ENCODE peak calls at places on chromosomes 1 and 21, in six cellular contexts. K, E, N, R, P and L are unnamed samples.

GRCh38 chr21:36030581-36031189 is 29.6 kb downstream of the SETD4 start:
- DNase-seq in P (no peak), K (peak; percentile 47), R (peak; percentile 11), E (no peak), N (no peak), L (no peak)

GRCh38 chr1:37549341-37549740 is 4.8 kb downstream of the SNIP1 start:
- DNase-seq in K (peak; percentile 45), R (no peak), N (no peak), P (no peak), E (no peak), L (no peak)

GRCh38 chr1:24769656-24770651 is 24.7 kb downstream of the CLIC4 start:
- DNase-seq in R (peak; percentile 79), N (no peak), K (peak; percentile 93), E (peak; percentile 63), P (no peak), L (no peak)

GRCh38 chr21:34790834-34791233 is 122.0 kb downstream of the CLIC6 start:
- DNase-seq in R (peak; percentile 43), K (no peak), E (no peak), P (peak; percentile 34), N (no peak), L (no peak)

GRCh38 chr1:7294636-7295035 is 476.5 kb upstream of the VAMP3 start:
- DNase-seq in P (no peak), E (no peak), K (no peak), N (no peak), R (no peak), L (no peak)

GRCh38 chr1:108572182-108572581 is 12.3 kb downstream of the EEIG2 start:
- DNase-seq in N (no peak), R (no peak), P (no peak), K (no peak), E (no peak), L (no peak)

GRCh38 chr1:111738436-111739221 is 566 bp downstream of the INKA2 start:
- DNase-seq in R (peak; percentile 67), K (peak; percentile 80), N (peak; percentile 81), E (peak; percentile 66), P (peak; percentile 83), L (peak; percentile 54)

GRCh38 chr1:37498872-37499617 is 15.5 kb downstream of the MEAF6 start:
- DNase-seq in P (peak; percentile 53), K (peak; percentile 79), N (no peak), R (peak; percentile 98), E (peak; percentile 78), L (no peak)

GRCh38 chr1:212062832-212063438 is 27.4 kb downstream of the DTL start:
- DNase-seq in N (peak; percentile 40), P (peak; percentile 46), R (peak; percentile 73), E (no peak), K (peak; percentile 78), L (peak; percentile 45)

GRCh38 chr1:178543291-178543609 is 30.3 kb downstream of the TEX35 start:
- DNase-seq in R (no peak), K (peak; percentile 73), P (no peak), E (peak; percentile 63), N (no peak), L (peak; percentile 50)

GRCh38 chr1:159261726-159262494 is 40.2 kb upstream of the FCER1A start:
- DNase-seq in K (no peak), P (no peak), E (no peak), R (no peak), N (no peak), L (no peak)

GRCh38 chr1:62176597-62177312 is 17.9 kb upstream of the L1TD1 start:
- DNase-seq in N (no peak), R (no peak), K (no peak), E (no peak), P (no peak), L (no peak)

GRCh38 chr21:44871576-44872265 is 1.8 kb downstream of the PTTG1IP start:
- DNase-seq in K (peak; percentile 94), R (peak; percentile 94), P (no peak), N (no peak), E (peak; percentile 78), L (no peak)

GRCh38 chr1:212040629-212041028 is 5.1 kb downstream of the DTL start:
- DNase-seq in K (no peak), P (no peak), R (peak; percentile 70), N (no peak), E (no peak), L (peak; percentile 79)

GRCh38 chr1:208190784-208191183 is 53.4 kb downstream of the PLXNA2 start:
- DNase-seq in K (no peak), E (no peak), R (no peak), P (no peak), N (no peak), L (no peak)

GRCh38 chr1:115865704-115866380 is 24.9 kb upstream of the NHLH2 start:
- DNase-seq in P (no peak), N (no peak), R (no peak), K (peak; percentile 12), E (no peak), L (no peak)

GRCh38 chr1:94417702-94417961 is 557 bp upstream of the ABCD3 start:
- DNase-seq in K (no peak), P (no peak), E (no peak), R (no peak), N (no peak), L (no peak)

GRCh38 chr1:24555591-24556413 is at the start of gene NCMAP:
- DNase-seq in P (no peak), K (peak; percentile 18), N (peak; percentile 41), R (peak; percentile 40), E (no peak), L (peak; percentile 32)

GRCh38 chr1:201648066-201648910 is 109.4 kb downstream of the NAV1 start:
- DNase-seq in K (peak; percentile 84), N (peak; percentile 79), R (peak; percentile 27), E (peak; percentile 8), P (peak; percentile 87), L (no peak)

DNA sequence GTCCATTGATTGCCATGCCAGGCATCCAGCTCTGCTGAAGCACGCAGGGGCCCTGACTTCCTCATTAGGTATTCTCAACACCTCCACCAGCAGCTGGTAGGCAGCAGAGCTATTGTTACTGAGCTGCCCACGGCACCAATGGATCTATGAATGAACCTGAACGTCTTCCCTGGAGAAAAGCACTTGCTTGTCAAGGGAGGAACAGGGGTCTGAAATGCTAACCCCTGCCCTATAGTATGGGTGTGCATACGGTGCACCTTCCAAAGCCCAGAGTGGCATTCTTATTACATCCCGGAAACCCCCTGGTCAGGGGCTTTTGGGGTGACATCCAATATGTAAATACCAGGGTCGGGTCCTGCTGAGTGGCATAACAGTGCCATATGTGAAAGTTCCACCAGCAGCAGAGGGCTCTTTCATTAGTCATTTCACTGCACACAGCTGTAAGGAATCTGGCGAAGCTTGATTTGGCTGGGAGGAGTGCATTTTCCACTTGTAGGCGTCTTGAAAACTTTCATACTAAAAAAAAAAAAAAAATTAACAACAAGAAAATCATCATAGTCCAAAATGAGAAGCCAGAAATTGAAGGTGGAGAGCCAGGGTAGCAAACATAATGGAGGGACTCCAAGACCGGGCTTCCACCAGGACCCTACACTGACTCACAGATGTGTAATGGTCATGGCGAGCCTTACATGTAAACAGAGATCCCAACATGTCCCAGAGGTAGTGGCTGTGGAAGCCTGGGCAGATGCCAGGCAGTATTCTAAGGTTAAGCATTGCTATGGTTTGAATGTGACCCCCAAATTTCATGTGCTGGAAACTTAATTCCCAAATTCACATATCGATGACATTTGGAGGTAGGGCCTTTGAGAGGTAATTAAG is 58.8 kb upstream of the PRDX6 start:
- DNase-seq in K (peak; percentile 80), R (peak; percentile 56), P (no peak), E (no peak), N (no peak), L (no peak)
- H3K27ac ChIP-seq in K (peak overlapping the region; percentile 1), R (no peak overlapping the region), P (no peak overlapping the region), E (no peak overlapping the region), N (no peak overlapping the region), L (no peak overlapping the region)

DNA sequence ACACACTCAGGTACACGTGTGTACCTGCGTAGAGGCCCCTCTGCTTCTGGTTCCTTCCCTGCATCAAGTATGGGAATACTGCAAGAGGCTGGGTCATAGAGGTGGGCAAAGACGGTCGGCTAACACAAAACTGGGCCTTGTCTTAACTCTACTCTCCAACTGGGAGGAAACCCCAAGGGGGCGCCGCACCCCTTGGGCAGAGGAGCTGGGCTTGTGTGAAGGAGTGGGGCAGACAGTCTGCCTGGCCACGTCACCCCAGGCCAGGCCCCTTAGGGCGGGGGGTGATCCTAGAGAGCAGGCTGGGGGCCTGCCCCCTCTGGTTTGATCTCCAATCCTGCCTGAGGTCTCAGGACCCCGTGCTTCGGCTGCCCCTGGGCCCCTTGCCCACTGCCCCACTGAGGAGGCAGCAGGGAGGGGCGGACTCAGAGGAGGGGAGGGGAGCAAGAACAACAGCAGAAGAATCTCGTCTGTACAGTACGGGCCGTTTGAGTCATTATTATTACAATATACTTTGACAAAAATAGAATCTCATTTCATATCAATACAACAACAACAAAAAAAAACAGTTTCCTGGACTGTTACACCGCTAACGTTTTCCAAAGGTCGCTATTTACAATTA is 34.7 kb downstream of the MEF2D start:
- DNase-seq in R (no peak), P (peak; percentile 31), E (peak; percentile 18), N (peak; percentile 60), K (peak; percentile 52), L (no peak)
- H3F3A ChIP-seq in R (no peaks in the 10 kb centered on the region), P (peaks cover 14% of the 10 kb centered on the region), E (peaks cover 20% of the 10 kb centered on the region), N (no peaks in the 10 kb centered on the region), K (peaks cover 39% of the 10 kb centered on the region), L (peaks cover 25% of the 10 kb centered on the region)

GRCh38 chr21:37057614-37058013 is 15.3 kb downstream of the PIGP start:
- DNase-seq in P (no peak), K (no peak), N (peak; percentile 82), R (no peak), E (no peak), L (no peak)

GRCh38 chr21:37062592-37062933 is 10.3 kb downstream of the PIGP start:
- DNase-seq in K (no peak), P (no peak), E (no peak), N (no peak), R (no peak), L (no peak)

GRCh38 chr21:37061926-37062591 is 10.8 kb downstream of the PIGP start:
- DNase-seq in E (no peak), K (peak; percentile 28), N (no peak), P (no peak), R (no peak), L (no peak)

GRCh38 chr21:37059181-37059580 is 13.7 kb downstream of the PIGP start:
- DNase-seq in K (no peak), N (no peak), R (no peak), P (no peak), E (no peak), L (no peak)

GRCh38 chr21:37060296-37060695 is 12.6 kb downstream of the PIGP start:
- DNase-seq in K (peak; percentile 98), P (peak; percentile 45), E (peak; percentile 84), N (peak; percentile 76), R (peak; percentile 97), L (no peak)
- H3K27ac ChIP-seq in K (peak overlapping the region; percentile 89), P (peak overlapping the region; percentile 74), E (peak overlapping the region; percentile 40), N (no peak overlapping the region), R (peak overlapping the region; percentile 68), L (no peak overlapping the region)

GRCh38 chr1:205670143-205670431 is 10.2 kb downstream of the SLC45A3 start:
- DNase-seq in E (no peak), R (no peak), P (peak; percentile 15), N (peak; percentile 40), K (no peak), L (no peak)

GRCh38 chr1:205667909-205668643 is 12.2 kb downstream of the SLC45A3 start:
- DNase-seq in E (peak; percentile 54), N (peak; percentile 2), P (no peak), K (no peak), R (no peak), L (no peak)

GRCh38 chr1:205669341-205670142 is 10.8 kb downstream of the SLC45A3 start:
- DNase-seq in N (peak; percentile 36), K (peak; percentile 19), R (no peak), E (no peak), P (peak; percentile 22), L (no peak)

GRCh38 chr1:205670611-205671430 is 9.5 kb downstream of the SLC45A3 start:
- DNase-seq in P (peak; percentile 20), E (no peak), N (peak; percentile 95), R (no peak), K (no peak), L (no peak)

GRCh38 chr1:205668951-205669340 is 11.4 kb downstream of the SLC45A3 start:
- DNase-seq in P (peak; percentile 16), K (no peak), R (no peak), N (peak; percentile 25), E (no peak), L (peak; percentile 32)
- H3F3A ChIP-seq in P (no peaks in the 10 kb centered on the region), K (no peaks in the 10 kb centered on the region), R (no peaks in the 10 kb centered on the region), N (peaks cover 67% of the 10 kb centered on the region), E (peaks cover 70% of the 10 kb centered on the region), L (peaks cover 21% of the 10 kb centered on the region)